ENCODE peak calls at places on chromosomes 7 and 10, in eight cellular contexts. One of them, this sample, is unnamed.
A peak's percentile ranks its signal among the peaks of the same experiment; 100 is the strongest.

GRCh38 chr7:143299346-143299745 is 11.2 kb downstream of the CASP2 start:
- DNase-seq in suprapubic skin: no peak
- DNase-seq in effector memory CD4-positive, alpha-beta T cell: no peak
- DNase-seq in PC-9: no peak
- DNase-seq in adrenal gland: no peak
- DNase-seq in aorta: no peak
- DNase-seq in CD8-positive, alpha-beta T cell: no peak
- DNase-seq in tibial nerve: no peak
- DNase-seq in this sample: no peak

GRCh38 chr10:35442006-35442405 is 105.7 kb downstream of the CCNY start:
- DNase-seq in adrenal gland: peak; percentile 38
- DNase-seq in CD8-positive, alpha-beta T cell: no peak
- DNase-seq in suprapubic skin: no peak
- DNase-seq in aorta: no peak
- DNase-seq in effector memory CD4-positive, alpha-beta T cell: no peak
- DNase-seq in tibial nerve: no peak
- DNase-seq in PC-9: no peak
- DNase-seq in this sample: no peak

GRCh38 chr7:157630301-157630853 is 293.6 kb downstream of the DNAJB6 start:
- DNase-seq in aorta: no peak
- DNase-seq in PC-9: no peak
- DNase-seq in adrenal gland: no peak
- DNase-seq in CD8-positive, alpha-beta T cell: no peak
- DNase-seq in suprapubic skin: no peak
- DNase-seq in effector memory CD4-positive, alpha-beta T cell: no peak
- DNase-seq in tibial nerve: no peak
- DNase-seq in this sample: no peak

GRCh38 chr10:69388488-69388887 is 28.2 kb downstream of the TACR2 start:
- DNase-seq in PC-9: no peak
- DNase-seq in suprapubic skin: no peak
- DNase-seq in CD8-positive, alpha-beta T cell: no peak
- DNase-seq in adrenal gland: no peak
- DNase-seq in effector memory CD4-positive, alpha-beta T cell: no peak
- DNase-seq in tibial nerve: no peak
- DNase-seq in aorta: no peak
- DNase-seq in this sample: no peak

GRCh38 chr7:87658553-87658952 is 30.4 kb downstream of the RUNDC3B start:
- DNase-seq in CD8-positive, alpha-beta T cell: no peak
- DNase-seq in effector memory CD4-positive, alpha-beta T cell: no peak
- DNase-seq in tibial nerve: no peak
- DNase-seq in PC-9: no peak
- DNase-seq in adrenal gland: no peak
- DNase-seq in aorta: no peak
- DNase-seq in suprapubic skin: no peak
- DNase-seq in this sample: no peak

GRCh38 chr7:135710417-135711138 is 17.4 kb downstream of the SLC13A4 start:
- DNase-seq in tibial nerve: no peak
- DNase-seq in aorta: no peak
- DNase-seq in adrenal gland: no peak
- DNase-seq in effector memory CD4-positive, alpha-beta T cell: no peak
- DNase-seq in PC-9: no peak
- DNase-seq in suprapubic skin: no peak
- DNase-seq in CD8-positive, alpha-beta T cell: no peak
- DNase-seq in this sample: no peak

GRCh38 chr7:82803411-82803810 is 359.3 kb downstream of the PCLO start:
- DNase-seq in tibial nerve: no peak
- DNase-seq in adrenal gland: no peak
- DNase-seq in effector memory CD4-positive, alpha-beta T cell: no peak
- DNase-seq in CD8-positive, alpha-beta T cell: no peak
- DNase-seq in suprapubic skin: no peak
- DNase-seq in aorta: no peak
- DNase-seq in PC-9: no peak
- DNase-seq in this sample: no peak

GRCh38 chr7:19538036-19538435 is 170.8 kb downstream of the POLR1F start:
- DNase-seq in effector memory CD4-positive, alpha-beta T cell: no peak
- DNase-seq in adrenal gland: no peak
- DNase-seq in aorta: no peak
- DNase-seq in CD8-positive, alpha-beta T cell: no peak
- DNase-seq in tibial nerve: no peak
- DNase-seq in suprapubic skin: no peak
- DNase-seq in PC-9: peak; percentile 11
- DNase-seq in this sample: no peak

GRCh38 chr10:16656886-16657285 is 135.2 kb upstream of the C1QL3 start:
- DNase-seq in suprapubic skin: no peak
- DNase-seq in effector memory CD4-positive, alpha-beta T cell: no peak
- DNase-seq in tibial nerve: no peak
- DNase-seq in adrenal gland: no peak
- DNase-seq in CD8-positive, alpha-beta T cell: no peak
- DNase-seq in aorta: no peak
- DNase-seq in PC-9: no peak
- DNase-seq in this sample: no peak

GRCh38 chr7:43583424-43584199 is 704 bp downstream of the STK17A start:
- DNase-seq in adrenal gland: peak; percentile 70
- DNase-seq in suprapubic skin: peak; percentile 85
- DNase-seq in aorta: peak; percentile 92
- DNase-seq in PC-9: no peak
- DNase-seq in effector memory CD4-positive, alpha-beta T cell: peak; percentile 55
- DNase-seq in CD8-positive, alpha-beta T cell: peak; percentile 76
- DNase-seq in tibial nerve: peak; percentile 38
- DNase-seq in this sample: peak; percentile 94

GRCh38 chr7:82423446-82423845 is 20.1 kb downstream of the CACNA2D1 start:
- DNase-seq in CD8-positive, alpha-beta T cell: no peak
- DNase-seq in tibial nerve: no peak
- DNase-seq in suprapubic skin: no peak
- DNase-seq in effector memory CD4-positive, alpha-beta T cell: no peak
- DNase-seq in PC-9: no peak
- DNase-seq in aorta: no peak
- DNase-seq in adrenal gland: no peak
- DNase-seq in this sample: no peak

GRCh38 chr10:48651839-48652238 is 32.8 kb upstream of the WDFY4 start:
- DNase-seq in effector memory CD4-positive, alpha-beta T cell: no peak
- DNase-seq in suprapubic skin: no peak
- DNase-seq in adrenal gland: no peak
- DNase-seq in PC-9: no peak
- DNase-seq in CD8-positive, alpha-beta T cell: no peak
- DNase-seq in aorta: no peak
- DNase-seq in tibial nerve: no peak
- DNase-seq in this sample: no peak

GRCh38 chr7:79453266-79453557 is 255 bp downstream of the MAGI2 start:
- DNase-seq in tibial nerve: no peak
- DNase-seq in suprapubic skin: no peak
- DNase-seq in CD8-positive, alpha-beta T cell: no peak
- DNase-seq in effector memory CD4-positive, alpha-beta T cell: no peak
- DNase-seq in aorta: no peak
- DNase-seq in PC-9: no peak
- DNase-seq in adrenal gland: no peak
- DNase-seq in this sample: no peak

GRCh38 chr7:79452495-79453265 is 787 bp downstream of the MAGI2 start:
- DNase-seq in PC-9: no peak
- DNase-seq in CD8-positive, alpha-beta T cell: no peak
- DNase-seq in suprapubic skin: no peak
- DNase-seq in aorta: peak; percentile 74
- DNase-seq in effector memory CD4-positive, alpha-beta T cell: no peak
- DNase-seq in adrenal gland: peak; percentile 60
- DNase-seq in tibial nerve: peak; percentile 13
- DNase-seq in this sample: peak; percentile 66

GRCh38 chr7:79454325-79454960 is 976 bp upstream of the MAGI2 start:
- DNase-seq in CD8-positive, alpha-beta T cell: no peak
- DNase-seq in effector memory CD4-positive, alpha-beta T cell: no peak
- DNase-seq in suprapubic skin: no peak
- DNase-seq in tibial nerve: peak; percentile 13
- DNase-seq in PC-9: no peak
- DNase-seq in aorta: peak; percentile 84
- DNase-seq in adrenal gland: no peak
- DNase-seq in this sample: peak; percentile 51

GRCh38 chr7:79453558-79454324 is at the start of gene MAGI2:
- DNase-seq in suprapubic skin: peak; percentile 91
- DNase-seq in aorta: peak; percentile 95
- DNase-seq in effector memory CD4-positive, alpha-beta T cell: no peak
- DNase-seq in tibial nerve: peak; percentile 86
- DNase-seq in PC-9: no peak
- DNase-seq in adrenal gland: peak; percentile 95
- DNase-seq in CD8-positive, alpha-beta T cell: peak; percentile 25
- DNase-seq in this sample: peak; percentile 97

GRCh38 chr7:79455173-79455790 is 1.8 kb upstream of the MAGI2 start:
- DNase-seq in effector memory CD4-positive, alpha-beta T cell: no peak
- DNase-seq in aorta: no peak
- DNase-seq in CD8-positive, alpha-beta T cell: no peak
- DNase-seq in suprapubic skin: no peak
- DNase-seq in PC-9: no peak
- DNase-seq in adrenal gland: no peak
- DNase-seq in tibial nerve: no peak
- DNase-seq in this sample: peak; percentile 22
- H3K4me3 ChIP-seq in effector memory CD4-positive, alpha-beta T cell: no peak overlapping the region
- H3K4me3 ChIP-seq in aorta: peak overlapping the region; percentile 85
- H3K4me3 ChIP-seq in CD8-positive, alpha-beta T cell: no peak overlapping the region
- H3K4me3 ChIP-seq in suprapubic skin: peak overlapping the region; percentile 70
- H3K4me3 ChIP-seq in PC-9: no peak overlapping the region
- H3K4me3 ChIP-seq in adrenal gland: peak overlapping the region; percentile 85
- H3K4me3 ChIP-seq in tibial nerve: peak overlapping the region; percentile 3
- H3K4me3 ChIP-seq in this sample: peak overlapping the region; percentile 62

DNA sequence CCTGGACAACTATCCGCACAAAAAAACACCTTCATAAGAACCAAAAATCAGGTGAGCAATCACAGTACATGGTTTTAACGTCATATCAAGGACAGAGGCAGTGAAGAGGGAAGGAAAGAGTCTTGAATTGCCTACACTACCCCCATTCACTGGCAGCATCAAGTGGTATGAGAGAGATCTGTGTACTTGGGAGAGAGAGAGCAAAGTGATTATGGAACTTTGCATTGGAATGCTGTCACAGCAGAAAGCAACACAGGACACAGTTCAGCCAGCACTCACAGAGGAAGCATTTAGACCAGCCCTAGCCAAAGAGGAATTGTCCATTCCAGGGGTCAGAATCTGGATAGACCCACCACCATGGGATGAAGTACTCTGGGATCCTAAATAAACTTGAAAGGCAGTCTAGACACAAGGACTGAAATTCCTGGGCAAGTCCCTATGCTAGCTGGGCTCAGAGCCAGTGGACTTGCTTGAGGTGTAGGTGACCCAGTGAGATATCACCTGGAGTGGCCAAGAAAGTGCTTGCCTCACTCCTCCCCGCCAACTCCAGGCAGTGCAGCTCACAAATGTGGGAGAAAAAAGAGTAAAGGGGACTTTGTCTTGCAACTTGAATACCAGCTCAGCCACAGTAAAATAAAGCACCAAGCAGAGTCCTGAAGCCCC is 30.5 kb upstream of the SFTPD start:
- DNase-seq in aorta: no peak
- DNase-seq in adrenal gland: no peak
- DNase-seq in effector memory CD4-positive, alpha-beta T cell: no peak
- DNase-seq in CD8-positive, alpha-beta T cell: no peak
- DNase-seq in suprapubic skin: no peak
- DNase-seq in tibial nerve: no peak
- DNase-seq in PC-9: peak; percentile 21
- DNase-seq in this sample: no peak
- H3K27ac ChIP-seq in aorta: no peak overlapping the region
- H3K27ac ChIP-seq in adrenal gland: no peak overlapping the region
- H3K27ac ChIP-seq in effector memory CD4-positive, alpha-beta T cell: no peak overlapping the region
- H3K27ac ChIP-seq in CD8-positive, alpha-beta T cell: no peak overlapping the region
- H3K27ac ChIP-seq in suprapubic skin: no peak overlapping the region
- H3K27ac ChIP-seq in tibial nerve: no peak overlapping the region
- H3K27ac ChIP-seq in PC-9: no peak overlapping the region
- H3K27ac ChIP-seq in this sample: no peak overlapping the region

DNA sequence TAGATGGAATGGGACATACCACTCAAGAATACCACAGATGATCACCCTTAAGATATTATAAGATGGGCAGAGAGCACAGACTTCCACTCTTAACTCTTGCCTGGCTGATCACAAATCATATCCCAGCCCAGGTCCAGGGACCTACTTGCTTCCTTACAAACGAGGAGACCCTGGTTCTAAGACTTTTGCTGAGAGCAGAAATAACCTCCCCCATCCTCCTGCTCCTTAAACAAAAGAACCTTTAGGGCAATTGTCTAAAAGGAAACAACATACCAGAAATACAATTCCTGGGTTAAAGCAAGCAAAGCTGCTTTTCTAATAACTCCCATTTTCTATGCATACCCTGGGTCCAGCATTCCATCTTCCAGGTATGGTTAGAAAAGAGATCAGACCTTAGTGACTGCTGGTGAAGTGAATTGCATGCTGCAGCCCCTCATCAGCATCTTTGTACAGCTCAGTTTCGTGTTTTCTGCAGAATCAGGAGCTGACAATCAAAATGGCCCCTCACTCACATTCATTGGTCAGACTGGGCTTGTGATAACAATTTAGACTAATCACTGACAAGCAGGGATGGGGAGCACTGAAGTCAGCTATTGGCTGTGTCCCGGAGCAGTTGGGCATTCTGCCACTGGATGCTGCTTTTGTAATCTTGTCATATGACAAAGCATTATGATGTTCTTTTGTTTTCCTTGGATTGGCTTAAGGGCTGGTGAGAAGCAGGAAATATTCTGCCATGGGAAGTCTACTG is 14.6 kb downstream of the IFIT3 start:
- DNase-seq in effector memory CD4-positive, alpha-beta T cell: no peak
- DNase-seq in suprapubic skin: peak; percentile 85
- DNase-seq in adrenal gland: peak; percentile 95
- DNase-seq in tibial nerve: peak; percentile 83
- DNase-seq in aorta: peak; percentile 82
- DNase-seq in PC-9: no peak
- DNase-seq in CD8-positive, alpha-beta T cell: no peak
- DNase-seq in this sample: peak; percentile 63
- H3K4me3 ChIP-seq in effector memory CD4-positive, alpha-beta T cell: no peak overlapping the region
- H3K4me3 ChIP-seq in suprapubic skin: no peak overlapping the region
- H3K4me3 ChIP-seq in adrenal gland: peak overlapping the region; percentile 45
- H3K4me3 ChIP-seq in tibial nerve: no peak overlapping the region
- H3K4me3 ChIP-seq in aorta: no peak overlapping the region
- H3K4me3 ChIP-seq in PC-9: no peak overlapping the region
- H3K4me3 ChIP-seq in CD8-positive, alpha-beta T cell: no peak overlapping the region
- H3K4me3 ChIP-seq in this sample: no peak overlapping the region

GRCh38 chr10:103120977-103121735 is 71.9 kb downstream of the NT5C2 start:
- DNase-seq in suprapubic skin: no peak
- DNase-seq in adrenal gland: no peak
- DNase-seq in tibial nerve: no peak
- DNase-seq in PC-9: no peak
- DNase-seq in CD8-positive, alpha-beta T cell: no peak
- DNase-seq in effector memory CD4-positive, alpha-beta T cell: no peak
- DNase-seq in aorta: no peak
- DNase-seq in this sample: no peak

GRCh38 chr10:103124420-103125096 is 68.5 kb downstream of the NT5C2 start:
- DNase-seq in suprapubic skin: no peak
- DNase-seq in PC-9: no peak
- DNase-seq in tibial nerve: no peak
- DNase-seq in adrenal gland: no peak
- DNase-seq in CD8-positive, alpha-beta T cell: no peak
- DNase-seq in effector memory CD4-positive, alpha-beta T cell: no peak
- DNase-seq in aorta: no peak
- DNase-seq in this sample: no peak

GRCh38 chr10:103120546-103120945 is 72.5 kb downstream of the NT5C2 start:
- DNase-seq in aorta: no peak
- DNase-seq in suprapubic skin: no peak
- DNase-seq in effector memory CD4-positive, alpha-beta T cell: no peak
- DNase-seq in adrenal gland: no peak
- DNase-seq in PC-9: no peak
- DNase-seq in tibial nerve: no peak
- DNase-seq in CD8-positive, alpha-beta T cell: no peak
- DNase-seq in this sample: no peak

GRCh38 chr10:103125323-103126267 is 67.5 kb downstream of the NT5C2 start:
- DNase-seq in tibial nerve: no peak
- DNase-seq in CD8-positive, alpha-beta T cell: no peak
- DNase-seq in effector memory CD4-positive, alpha-beta T cell: no peak
- DNase-seq in PC-9: no peak
- DNase-seq in adrenal gland: no peak
- DNase-seq in suprapubic skin: no peak
- DNase-seq in aorta: no peak
- DNase-seq in this sample: no peak

GRCh38 chr10:103123282-103124033 is 69.6 kb downstream of the NT5C2 start:
- DNase-seq in effector memory CD4-positive, alpha-beta T cell: no peak
- DNase-seq in adrenal gland: no peak
- DNase-seq in suprapubic skin: no peak
- DNase-seq in tibial nerve: no peak
- DNase-seq in PC-9: no peak
- DNase-seq in aorta: no peak
- DNase-seq in CD8-positive, alpha-beta T cell: no peak
- DNase-seq in this sample: no peak
- H3K27ac ChIP-seq in effector memory CD4-positive, alpha-beta T cell: no peak overlapping the region
- H3K27ac ChIP-seq in adrenal gland: peak overlapping the region; percentile 20
- H3K27ac ChIP-seq in suprapubic skin: no peak overlapping the region
- H3K27ac ChIP-seq in tibial nerve: peak overlapping the region; percentile 47
- H3K27ac ChIP-seq in PC-9: no peak overlapping the region
- H3K27ac ChIP-seq in aorta: peak overlapping the region; percentile 67
- H3K27ac ChIP-seq in CD8-positive, alpha-beta T cell: no peak overlapping the region
- H3K27ac ChIP-seq in this sample: peak overlapping the region; percentile 23